ENCODE peak calls at places on chromosome 11, in four cellular contexts. One of them, this sample, is unnamed.

GRCh38 chr11:33376331-33377099 is 119.3 kb downstream of the HIPK3 start:
- DNase-seq in K562: no peak
- DNase-seq in GM12878: no peak
- DNase-seq in SK-N-SH: peak; percentile 85
- DNase-seq in this sample: no peak

GRCh38 chr11:113818426-113818825 is 38.8 kb downstream of the CLDN25 start:
- DNase-seq in K562: no peak
- DNase-seq in GM12878: no peak
- DNase-seq in SK-N-SH: no peak
- DNase-seq in this sample: no peak

GRCh38 chr11:120606116-120607010 is 94.8 kb downstream of the GRIK4 start:
- DNase-seq in K562: no peak
- DNase-seq in GM12878: no peak
- DNase-seq in SK-N-SH: no peak
- DNase-seq in this sample: no peak

GRCh38 chr11:27703453-27703852 is 3.2 kb upstream of the BDNF start:
- DNase-seq in K562: no peak
- DNase-seq in GM12878: no peak
- DNase-seq in SK-N-SH: no peak
- DNase-seq in this sample: peak; percentile 44

GRCh38 chr11:67436459-67437081 is 912 bp downstream of the PTPRCAP start:
- DNase-seq in K562: peak; percentile 54
- DNase-seq in GM12878: peak; percentile 75
- DNase-seq in SK-N-SH: no peak
- DNase-seq in this sample: no peak

GRCh38 chr11:27392715-27393114 is 29.7 kb upstream of the CCDC34 start:
- DNase-seq in K562: peak; percentile 38
- DNase-seq in GM12878: no peak
- DNase-seq in SK-N-SH: no peak
- DNase-seq in this sample: no peak

GRCh38 chr11:78110351-78110750 is 29.1 kb downstream of the ALG8 start:
- DNase-seq in K562: no peak
- DNase-seq in GM12878: no peak
- DNase-seq in SK-N-SH: no peak
- DNase-seq in this sample: no peak

GRCh38 chr11:2691991-2692841 is 7.6 kb downstream of the KCNQ1OT1 start:
- DNase-seq in K562: no peak
- DNase-seq in GM12878: no peak
- DNase-seq in SK-N-SH: no peak
- DNase-seq in this sample: no peak

GRCh38 chr11:7637447-7638157 is 35.7 kb downstream of the CYB5R2 start:
- DNase-seq in K562: no peak
- DNase-seq in GM12878: no peak
- DNase-seq in SK-N-SH: no peak
- DNase-seq in this sample: no peak

GRCh38 chr11:67406420-67406968 is 2.6 kb downstream of the TBC1D10C start:
- DNase-seq in K562: no peak
- DNase-seq in GM12878: no peak
- DNase-seq in SK-N-SH: no peak
- DNase-seq in this sample: no peak

GRCh38 chr11:26622201-26622600 is 50.1 kb upstream of the MUC15 start:
- DNase-seq in K562: no peak
- DNase-seq in GM12878: no peak
- DNase-seq in SK-N-SH: no peak
- DNase-seq in this sample: peak; percentile 16

GRCh38 chr11:88252208-88252607 is 77.0 kb upstream of the RAB38 start:
- DNase-seq in K562: no peak
- DNase-seq in GM12878: no peak
- DNase-seq in SK-N-SH: no peak
- DNase-seq in this sample: no peak

GRCh38 chr11:112128483-112129121 is 35.3 kb downstream of the IL18 start:
- DNase-seq in K562: no peak
- DNase-seq in GM12878: no peak
- DNase-seq in SK-N-SH: peak; percentile 14
- DNase-seq in this sample: peak; percentile 66

GRCh38 chr11:119446434-119446833 is 23.5 kb upstream of the THY1 start:
- DNase-seq in K562: no peak
- DNase-seq in GM12878: no peak
- DNase-seq in SK-N-SH: no peak
- DNase-seq in this sample: no peak

GRCh38 chr11:120208777-120209176 is 2.1 kb upstream of the OAF start:
- DNase-seq in K562: no peak
- DNase-seq in GM12878: no peak
- DNase-seq in SK-N-SH: no peak
- DNase-seq in this sample: peak; percentile 20

GRCh38 chr11:64719406-64719805 is 3.6 kb downstream of the NRXN2 start:
- DNase-seq in K562: no peak
- DNase-seq in GM12878: no peak
- DNase-seq in SK-N-SH: no peak
- DNase-seq in this sample: no peak

GRCh38 chr11:134668796-134669195 is 256.8 kb upstream of the B3GAT1 start:
- DNase-seq in K562: no peak
- DNase-seq in GM12878: no peak
- DNase-seq in SK-N-SH: no peak
- DNase-seq in this sample: no peak

GRCh38 chr11:5705688-5706087 is 16.1 kb downstream of the TRIM22 start:
- DNase-seq in K562: no peak
- DNase-seq in GM12878: no peak
- DNase-seq in SK-N-SH: no peak
- DNase-seq in this sample: no peak

GRCh38 chr11:66950113-66950535 is 8.1 kb downstream of the PC start:
- DNase-seq in K562: peak; percentile 79
- DNase-seq in GM12878: no peak
- DNase-seq in SK-N-SH: no peak
- DNase-seq in this sample: peak; percentile 97

GRCh38 chr11:109914038-109914437 is 179.2 kb upstream of the ZC3H12C start:
- DNase-seq in K562: no peak
- DNase-seq in GM12878: no peak
- DNase-seq in SK-N-SH: no peak
- DNase-seq in this sample: no peak

GRCh38 chr11:13384837-13385417 is 78.1 kb downstream of the BTBD10 start:
- DNase-seq in K562: peak; percentile 23
- DNase-seq in GM12878: peak; percentile 3
- DNase-seq in SK-N-SH: peak; percentile 39
- DNase-seq in this sample: peak; percentile 46

GRCh38 chr11:106082096-106082495 is 4.6 kb downstream of the AASDHPPT start:
- DNase-seq in K562: no peak
- DNase-seq in GM12878: no peak
- DNase-seq in SK-N-SH: no peak
- DNase-seq in this sample: no peak

GRCh38 chr11:46918778-46919513 is 596 bp upstream of the LRP4 start:
- DNase-seq in K562: no peak
- DNase-seq in GM12878: no peak
- DNase-seq in SK-N-SH: no peak
- DNase-seq in this sample: no peak

GRCh38 chr11:83039566-83039965 is 32.1 kb downstream of the RAB30 start:
- DNase-seq in K562: no peak
- DNase-seq in GM12878: no peak
- DNase-seq in SK-N-SH: no peak
- DNase-seq in this sample: no peak

GRCh38 chr11:48900131-48900800 is 83.4 kb downstream of the TRIM51G start:
- DNase-seq in K562: no peak
- DNase-seq in GM12878: no peak
- DNase-seq in SK-N-SH: no peak
- DNase-seq in this sample: no peak

DNA sequence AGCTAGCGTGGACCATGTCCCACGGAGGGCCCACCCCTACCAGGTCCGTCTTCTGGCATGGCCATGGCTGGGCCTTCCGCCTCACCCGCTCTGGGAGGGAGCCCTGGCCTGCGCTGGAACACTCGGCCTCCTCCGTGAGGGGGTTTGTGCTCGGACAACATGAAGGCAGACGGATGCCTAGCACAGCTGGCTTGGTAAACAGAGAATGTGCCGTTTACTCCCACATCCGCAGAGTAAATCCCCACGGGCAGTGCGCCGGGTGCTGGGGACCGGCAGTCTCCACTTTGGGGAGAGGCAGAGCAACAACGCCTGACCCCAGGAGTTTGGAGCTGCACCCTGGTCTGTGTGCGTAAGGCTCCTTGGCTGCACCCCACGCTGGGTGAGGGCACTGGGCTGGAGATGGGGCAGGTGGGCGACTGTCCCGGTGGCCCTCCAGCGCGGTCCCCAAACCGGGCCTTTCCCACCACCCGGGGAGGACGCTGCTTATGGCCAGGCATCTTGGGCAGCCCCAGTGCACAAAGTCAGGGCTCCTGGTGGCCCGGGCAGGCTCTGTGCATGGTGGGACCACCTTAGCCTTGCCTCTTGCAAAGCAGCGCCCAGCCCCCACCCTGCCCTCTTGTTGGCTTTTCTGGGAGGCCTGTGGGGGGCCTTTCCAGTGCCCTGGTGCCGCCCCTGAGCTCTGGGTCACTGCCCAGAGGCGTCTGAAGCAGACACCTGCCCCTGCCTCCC is 30.7 kb upstream of the MUC5AC start:
- DNase-seq in K562: no peak
- DNase-seq in GM12878: no peak
- DNase-seq in SK-N-SH: peak; percentile 16
- DNase-seq in this sample: no peak
- TF ChIP-seq RCOR1 in K562: no peak
- TF ChIP-seq RCOR1 in GM12878: no peak
- TF ChIP-seq RCOR1 in SK-N-SH: no peak
- TF ChIP-seq RCOR1 in this sample: no peak

GRCh38 chr11:9121397-9121796 is 30.0 kb upstream of the SCUBE2 start:
- DNase-seq in K562: no peak
- DNase-seq in GM12878: no peak
- DNase-seq in SK-N-SH: no peak
- DNase-seq in this sample: no peak
- TF ChIP-seq CHD2 in K562: no peak
- TF ChIP-seq CHD2 in GM12878: no peak
- TF ChIP-seq CHD2 in SK-N-SH: no peak
- TF ChIP-seq CHD2 in this sample: no peak

DNA sequence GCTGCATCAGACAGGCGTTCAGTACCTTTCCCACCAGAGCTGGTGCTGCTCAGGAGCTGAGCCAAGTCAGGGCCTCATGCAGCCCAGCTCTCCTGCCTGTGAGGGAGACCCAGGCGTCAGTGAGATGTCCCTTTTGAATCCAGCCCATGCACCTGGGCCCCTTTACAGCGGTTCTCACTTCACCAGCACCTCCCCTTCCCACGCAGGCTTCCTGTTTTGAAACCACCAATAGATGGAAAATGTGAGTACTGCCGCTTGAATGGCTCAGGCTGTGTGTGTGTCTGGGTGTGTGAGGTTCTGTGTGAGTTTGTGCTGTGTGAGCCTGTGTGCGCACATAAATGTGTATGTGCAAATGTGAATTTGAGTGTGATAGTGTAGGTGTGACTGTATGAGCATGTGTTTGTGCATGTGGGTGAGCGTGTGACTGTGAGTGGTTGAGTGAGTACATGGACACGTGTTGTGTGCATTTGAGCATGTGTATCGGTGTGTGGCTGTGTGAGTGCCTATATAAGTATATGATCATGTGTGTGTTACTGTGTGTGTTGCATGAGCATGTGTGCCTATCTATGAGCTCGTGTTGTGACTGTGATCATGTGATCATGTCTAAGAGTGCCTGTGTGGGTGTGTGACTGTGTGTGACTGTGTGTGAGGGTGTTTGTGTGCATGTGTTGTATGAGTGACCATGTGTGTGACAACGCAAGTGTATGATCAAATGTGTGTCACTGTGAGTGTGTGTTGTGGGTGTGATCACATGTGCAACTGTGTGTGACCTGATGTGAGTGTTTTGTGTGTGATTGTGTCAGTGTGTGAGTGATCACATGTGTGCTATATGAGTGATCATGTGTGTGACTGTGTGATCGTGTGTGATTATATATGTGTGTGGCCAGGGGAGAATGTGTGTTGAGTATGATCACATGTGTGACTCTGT is 88.7 kb downstream of the UBASH3B start:
- DNase-seq in K562: no peak
- DNase-seq in GM12878: peak; percentile 55
- DNase-seq in SK-N-SH: no peak
- DNase-seq in this sample: no peak
- TF ChIP-seq RCOR1 in K562: no peak
- TF ChIP-seq RCOR1 in GM12878: peak; percentile 17
- TF ChIP-seq RCOR1 in SK-N-SH: no peak
- TF ChIP-seq RCOR1 in this sample: no peak

GRCh38 chr11:58900479-58901420 is 38.5 kb upstream of the GLYATL1 start:
- DNase-seq in K562: peak; percentile 63
- DNase-seq in GM12878: peak; percentile 16
- DNase-seq in SK-N-SH: peak; percentile 25
- DNase-seq in this sample: peak; percentile 85
- TF ChIP-seq CHD2 in K562: no peak
- TF ChIP-seq CHD2 in GM12878: no peak
- TF ChIP-seq CHD2 in SK-N-SH: no peak
- TF ChIP-seq CHD2 in this sample: no peak

DNA sequence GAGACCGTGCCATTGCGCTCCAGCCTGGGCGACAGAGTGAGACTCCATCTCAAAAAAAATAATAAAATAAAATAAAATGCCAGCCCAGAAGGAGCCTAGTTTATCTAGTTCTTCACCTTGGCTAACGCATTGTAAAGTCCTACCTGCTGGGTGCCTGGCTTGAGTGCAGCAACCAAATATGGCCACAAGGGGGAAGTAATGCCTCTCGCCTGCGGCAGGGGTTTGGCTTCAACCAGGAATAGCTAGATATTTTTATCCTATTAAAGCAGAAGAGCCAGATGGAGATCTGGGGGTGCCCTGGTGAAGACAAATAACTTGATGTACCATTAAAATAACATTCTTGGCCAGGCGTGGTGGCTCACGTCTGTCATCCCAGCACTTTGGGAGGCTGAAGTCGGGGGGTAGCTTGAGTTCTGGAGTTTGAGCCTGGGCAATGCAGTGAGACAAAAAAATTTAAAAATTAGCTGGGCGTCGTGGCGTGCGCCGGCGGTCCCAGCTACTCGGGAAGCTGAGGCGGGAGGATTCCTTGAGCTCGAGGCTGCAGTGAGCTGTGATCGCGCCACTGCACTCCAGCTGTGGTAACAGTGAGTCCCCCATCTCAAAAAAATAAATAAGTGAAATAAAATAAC is 20.6 kb upstream of the PLEKHB1 start:
- DNase-seq in K562: peak; percentile 82
- DNase-seq in GM12878: peak; percentile 23
- DNase-seq in SK-N-SH: peak; percentile 81
- DNase-seq in this sample: peak; percentile 97
- TF ChIP-seq RCOR1 in K562: peak; percentile 13
- TF ChIP-seq RCOR1 in GM12878: no peak
- TF ChIP-seq RCOR1 in SK-N-SH: no peak
- TF ChIP-seq RCOR1 in this sample: no peak

GRCh38 chr11:74838188-74838587 is 89.5 kb downstream of the RNF169 start:
- DNase-seq in K562: no peak
- DNase-seq in GM12878: no peak
- DNase-seq in SK-N-SH: no peak
- DNase-seq in this sample: no peak
- TF ChIP-seq CHD2 in K562: no peak
- TF ChIP-seq CHD2 in GM12878: no peak
- TF ChIP-seq CHD2 in SK-N-SH: no peak
- TF ChIP-seq CHD2 in this sample: no peak

This sample was measured in A549.